ENCODE peak calls at places on chromosome 21, in five cellular contexts. X is DND-41, S is AG04450, B is GM13976, H is A549. L is an unnamed sample.

GRCh38 chr21:45859041-45859761 is 122.4 kb upstream of the COL6A1 start:
- DNase-seq in S (no peak), X (no peak), H (no peak), B (no peak), L (no peak)

GRCh38 chr21:34536820-34537219 is 24.8 kb upstream of the KCNE1 start:
- DNase-seq in B (no peak), S (no peak), H (no peak), X (no peak), L (no peak)

GRCh38 chr21:37983336-37984095 is 67.3 kb upstream of the KCNJ6 start:
- DNase-seq in S (no peak), H (peak), B (no peak), X (no peak), L (no peak)

GRCh38 chr21:35394634-35395369 is 345.7 kb upstream of the RUNX1 start:
- DNase-seq in H (no peak), B (no peak), S (no peak), X (no peak), L (no peak)

GRCh38 chr21:23694396-23694795 is 1912.9 kb downstream of the MRPL39 start:
- DNase-seq in X (no peak), S (no peak), H (no peak), B (no peak), L (no peak)

GRCh38 chr21:39434950-39435349 is 10.6 kb downstream of the LCA5L start:
- DNase-seq in B (no peak), S (no peak), H (no peak), X (no peak), L (no peak)

GRCh38 chr21:14956826-14957225 is 108.0 kb downstream of the NRIP1 start:
- DNase-seq in B (no peak), X (no peak), H (no peak), S (peak), L (no peak)

GRCh38 chr21:26756491-26757159 is 88.6 kb downstream of the ADAMTS1 start:
- DNase-seq in B (no peak), S (no peak), X (no peak), H (no peak), L (no peak)

GRCh38 chr21:21001591-21002100 is 3.4 kb downstream of the NCAM2 start:
- DNase-seq in H (no peak), B (no peak), S (no peak), X (no peak), L (no peak)

GRCh38 chr21:20790113-20790512 is 208.1 kb upstream of the NCAM2 start:
- DNase-seq in X (no peak), H (no peak), B (no peak), S (no peak), L (no peak)

GRCh38 chr21:38081663-38082062 is 165.4 kb upstream of the KCNJ6 start:
- DNase-seq in H (no peak), X (no peak), S (no peak), B (no peak), L (no peak)

GRCh38 chr21:34971656-34972055 is 77.4 kb downstream of the RUNX1 start:
- DNase-seq in S (no peak), H (no peak), X (no peak), B (no peak), L (no peak)

GRCh38 chr21:41369105-41369914 is 7.5 kb downstream of the MX2 start:
- DNase-seq in S (no peak), H (no peak), B (peak), X (peak), L (peak)
- TF ChIP-seq CTCF in S (peak), H (no peak), B (peak), X (peak), L (peak)

GRCh38 chr21:36706951-36707762 is 8.2 kb downstream of the SIM2 start:
- DNase-seq in S (no peak), X (no peak), H (no peak), B (peak), L (no peak)

GRCh38 chr21:36704281-36704957 is 5.5 kb downstream of the SIM2 start:
- DNase-seq in S (no peak), X (no peak), H (no peak), B (peak), L (peak)

GRCh38 chr21:36704958-36705678 is 6.2 kb downstream of the SIM2 start:
- DNase-seq in B (peak), S (no peak), H (no peak), X (no peak), L (peak)

GRCh38 chr21:36706482-36706852 is 7.6 kb downstream of the SIM2 start:
- DNase-seq in X (peak), H (no peak), B (no peak), S (no peak), L (no peak)

GRCh38 chr21:36705679-36706481 is 7.0 kb downstream of the SIM2 start:
- DNase-seq in S (no peak), X (peak), B (peak), H (no peak), L (no peak)
- TF ChIP-seq CTCF in S (no peak), X (peak), B (no peak), H (no peak), L (no peak)

GRCh38 chr21:33132054-33132453 is 62.1 kb downstream of the OLIG1 start:
- DNase-seq in S (no peak), X (no peak), B (no peak), H (no peak), L (no peak)
- TF ChIP-seq CTCF in S (no peak), X (peak), B (peak), H (peak), L (peak)

GRCh38 chr21:44461438-44462089 is 6.3 kb downstream of the LRRC3 start:
- DNase-seq in S (no peak), B (no peak), X (no peak), H (no peak), L (no peak)
- TF ChIP-seq CTCF in S (no peak), B (no peak), X (no peak), H (no peak), L (no peak)

DNA sequence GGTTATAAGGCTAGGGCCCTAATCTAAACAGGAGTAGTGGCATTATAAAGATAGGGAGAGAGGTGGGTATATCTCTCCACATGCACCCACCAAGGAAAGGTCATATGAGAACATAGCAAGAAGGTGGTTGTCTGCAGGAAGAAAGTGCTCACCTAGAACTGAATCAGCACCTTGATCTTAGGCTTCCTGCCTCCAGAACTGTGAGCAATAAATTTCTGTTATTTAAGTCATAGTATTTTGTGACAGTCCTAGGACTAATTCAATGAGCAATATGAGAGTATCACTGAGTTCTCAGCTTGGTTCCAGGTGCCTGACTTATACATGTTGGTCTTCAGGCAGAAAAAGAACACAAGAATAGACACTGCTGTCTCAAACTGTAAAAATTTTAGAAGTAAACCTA is 51.8 kb downstream of the MRPL39 start:
- DNase-seq in X (no peak), B (no peak), S (no peak), H (no peak), L (no peak)
- TF ChIP-seq CTCF in X (no peak), B (no peak), S (no peak), H (no peak), L (no peak)

DNA sequence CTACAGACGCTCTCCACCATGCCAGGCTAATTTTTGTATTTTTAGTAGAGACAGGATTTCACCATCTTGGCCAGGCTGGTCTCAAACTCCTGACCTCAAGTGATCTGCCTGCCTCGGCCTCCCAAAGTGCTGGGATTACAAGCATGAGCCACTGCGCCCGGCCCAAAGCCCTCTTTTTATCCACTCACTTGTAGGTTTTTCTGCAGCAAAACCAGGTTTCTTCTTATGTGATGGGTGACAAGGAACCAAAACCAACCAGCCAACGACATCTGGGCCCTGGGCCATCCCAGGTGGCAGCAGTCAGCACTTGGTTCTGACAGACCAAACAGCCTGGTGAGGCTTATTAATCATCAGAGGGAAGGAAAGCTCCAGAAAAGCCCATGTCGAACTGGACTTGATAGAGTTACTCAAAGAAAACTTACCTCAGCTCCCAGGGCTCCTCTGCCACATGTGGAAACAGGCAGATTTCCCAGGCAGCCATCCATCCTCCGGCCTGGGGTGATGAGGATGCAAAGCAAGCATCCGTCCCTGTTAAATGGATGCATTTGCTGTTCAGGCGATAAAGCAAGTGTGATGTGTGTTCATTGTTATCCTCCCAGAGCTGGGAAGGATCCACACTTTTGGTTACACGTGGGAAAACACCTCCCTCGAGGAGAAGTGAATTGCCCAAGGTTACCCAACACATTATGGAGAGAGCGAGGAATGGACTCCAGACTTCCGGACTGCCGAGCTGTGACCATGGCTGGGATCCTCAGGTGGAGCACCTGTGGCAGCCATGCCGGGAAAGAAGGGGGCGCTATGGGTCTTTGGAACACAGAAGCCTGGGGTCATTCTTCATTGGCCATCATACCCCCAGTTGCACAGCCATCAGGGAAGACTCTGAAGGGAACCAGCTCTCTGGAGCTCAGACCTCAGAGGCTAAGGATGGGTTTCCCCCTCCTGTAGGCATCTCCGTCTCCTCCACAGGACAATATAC is 118.8 kb downstream of the HUNK start:
- DNase-seq in S (no peak), B (no peak), X (no peak), H (no peak), L (no peak)
- TF ChIP-seq CTCF in S (no peak), B (no peak), X (no peak), H (no peak), L (no peak)